ENCODE peak calls at places on chromosomes 5 and 9, in five cellular contexts. One of them, this sample, is unnamed.
A peak's percentile ranks its signal among the peaks of the same experiment; 100 is the strongest.

GRCh38 chr9:129570450-129571297 is 50.2 kb downstream of the C9orf50 start:
- DNase-seq in K562: peak; percentile 64
- DNase-seq in SK-N-SH: no peak
- DNase-seq in HepG2: peak; percentile 75
- DNase-seq in H1: peak; percentile 56
- DNase-seq in this sample: no peak

GRCh38 chr9:114271556-114272510 is 51.1 kb upstream of the ORM1 start:
- DNase-seq in K562: no peak
- DNase-seq in SK-N-SH: peak; percentile 78
- DNase-seq in HepG2: peak; percentile 28
- DNase-seq in H1: peak; percentile 80
- DNase-seq in this sample: no peak

GRCh38 chr9:81874926-81875325 is 53.3 kb upstream of the SPATA31D4 start:
- DNase-seq in K562: no peak
- DNase-seq in SK-N-SH: no peak
- DNase-seq in HepG2: no peak
- DNase-seq in H1: no peak
- DNase-seq in this sample: no peak

GRCh38 chr5:91296691-91297143 is 86.4 kb downstream of the ARRDC3 start:
- DNase-seq in K562: no peak
- DNase-seq in SK-N-SH: no peak
- DNase-seq in HepG2: no peak
- DNase-seq in H1: no peak
- DNase-seq in this sample: no peak

GRCh38 chr5:146007270-146007669 is 70.9 kb downstream of the SH3RF2 start:
- DNase-seq in K562: no peak
- DNase-seq in SK-N-SH: no peak
- DNase-seq in HepG2: peak; percentile 34
- DNase-seq in H1: no peak
- DNase-seq in this sample: no peak

GRCh38 chr5:54580997-54581741 is 63.6 kb downstream of the SNX18 start:
- DNase-seq in K562: no peak
- DNase-seq in SK-N-SH: no peak
- DNase-seq in HepG2: no peak
- DNase-seq in H1: no peak
- DNase-seq in this sample: no peak

GRCh38 chr9:12702160-12702758 is 9.1 kb downstream of the TYRP1 start:
- DNase-seq in K562: no peak
- DNase-seq in SK-N-SH: peak; percentile 30
- DNase-seq in HepG2: peak; percentile 3
- DNase-seq in H1: no peak
- DNase-seq in this sample: peak; percentile 47

GRCh38 chr9:25677301-25678146 is 720 bp downstream of the TUSC1 start:
- DNase-seq in K562: no peak
- DNase-seq in SK-N-SH: peak; percentile 87
- DNase-seq in HepG2: no peak
- DNase-seq in H1: peak; percentile 82
- DNase-seq in this sample: no peak

GRCh38 chr5:95953026-95953425 is 8.6 kb downstream of the ELL2 start:
- DNase-seq in K562: no peak
- DNase-seq in SK-N-SH: no peak
- DNase-seq in HepG2: no peak
- DNase-seq in H1: no peak
- DNase-seq in this sample: no peak

GRCh38 chr9:111161015-111161415 is 122.7 kb upstream of the LPAR1 start:
- DNase-seq in K562: no peak
- DNase-seq in SK-N-SH: no peak
- DNase-seq in HepG2: no peak
- DNase-seq in H1: no peak
- DNase-seq in this sample: no peak

GRCh38 chr5:151819830-151820229 is 48.1 kb downstream of the G3BP1 start:
- DNase-seq in K562: no peak
- DNase-seq in SK-N-SH: no peak
- DNase-seq in HepG2: peak; percentile 92
- DNase-seq in H1: no peak
- DNase-seq in this sample: no peak

GRCh38 chr5:55636177-55636576 is 75.9 kb downstream of the SLC38A9 start:
- DNase-seq in K562: no peak
- DNase-seq in SK-N-SH: peak; percentile 47
- DNase-seq in HepG2: no peak
- DNase-seq in H1: no peak
- DNase-seq in this sample: no peak

GRCh38 chr5:88116396-88116795 is 152.2 kb downstream of the TMEM161B start:
- DNase-seq in K562: no peak
- DNase-seq in SK-N-SH: no peak
- DNase-seq in HepG2: no peak
- DNase-seq in H1: no peak
- DNase-seq in this sample: no peak

GRCh38 chr5:149063901-149064478 is 1.1 kb upstream of the SH3TC2 start:
- DNase-seq in K562: no peak
- DNase-seq in SK-N-SH: no peak
- DNase-seq in HepG2: peak; percentile 27
- DNase-seq in H1: no peak
- DNase-seq in this sample: no peak

GRCh38 chr9:69158471-69158870 is 15.6 kb upstream of the TJP2 start:
- DNase-seq in K562: no peak
- DNase-seq in SK-N-SH: no peak
- DNase-seq in HepG2: no peak
- DNase-seq in H1: peak; percentile 29
- DNase-seq in this sample: no peak

GRCh38 chr5:150780180-150780692 is 1.7 kb downstream of the SMIM3 start:
- DNase-seq in K562: no peak
- DNase-seq in SK-N-SH: no peak
- DNase-seq in HepG2: no peak
- DNase-seq in H1: no peak
- DNase-seq in this sample: no peak

GRCh38 chr9:78676009-78676408 is 379.1 kb downstream of the PSAT1 start:
- DNase-seq in K562: no peak
- DNase-seq in SK-N-SH: no peak
- DNase-seq in HepG2: no peak
- DNase-seq in H1: no peak
- DNase-seq in this sample: no peak

GRCh38 chr9:101648493-101648892 is 53.7 kb upstream of the PPP3R2 start:
- DNase-seq in K562: no peak
- DNase-seq in SK-N-SH: no peak
- DNase-seq in HepG2: no peak
- DNase-seq in H1: no peak
- DNase-seq in this sample: no peak

GRCh38 chr5:57456056-57456455 is 26.6 kb downstream of the ACTBL2 start:
- DNase-seq in K562: no peak
- DNase-seq in SK-N-SH: no peak
- DNase-seq in HepG2: peak; percentile 16
- DNase-seq in H1: no peak
- DNase-seq in this sample: no peak

GRCh38 chr5:33649801-33650482 is 209.2 kb downstream of the TARS1 start:
- DNase-seq in K562: no peak
- DNase-seq in SK-N-SH: no peak
- DNase-seq in HepG2: no peak
- DNase-seq in H1: no peak
- DNase-seq in this sample: peak; percentile 13

GRCh38 chr9:109950710-109951443 is 170.9 kb downstream of the PALM2AKAP2 start:
- DNase-seq in K562: no peak
- DNase-seq in SK-N-SH: no peak
- DNase-seq in HepG2: peak; percentile 5
- DNase-seq in H1: no peak
- DNase-seq in this sample: no peak

GRCh38 chr5:150734579-150735384 is 24.0 kb downstream of the DCTN4 start:
- DNase-seq in K562: peak; percentile 22
- DNase-seq in SK-N-SH: no peak
- DNase-seq in HepG2: no peak
- DNase-seq in H1: peak; percentile 63
- DNase-seq in this sample: no peak

GRCh38 chr5:150295172-150295611 is 5.6 kb upstream of the CAMK2A start:
- DNase-seq in K562: no peak
- DNase-seq in SK-N-SH: no peak
- DNase-seq in HepG2: peak; percentile 60
- DNase-seq in H1: no peak
- DNase-seq in this sample: no peak

GRCh38 chr5:173328896-173329369 is 719 bp upstream of the STC2 start:
- DNase-seq in K562: no peak
- DNase-seq in SK-N-SH: no peak
- DNase-seq in HepG2: peak; percentile 64
- DNase-seq in H1: peak; percentile 78
- DNase-seq in this sample: no peak

GRCh38 chr5:1362242-1363015 is 17.5 kb upstream of the CLPTM1L start:
- DNase-seq in K562: no peak
- DNase-seq in SK-N-SH: no peak
- DNase-seq in HepG2: no peak
- DNase-seq in H1: no peak
- DNase-seq in this sample: no peak

GRCh38 chr9:94693485-94694191 is 32.9 kb upstream of the AOPEP start:
- DNase-seq in K562: no peak
- DNase-seq in SK-N-SH: peak; percentile 45
- DNase-seq in HepG2: no peak
- DNase-seq in H1: no peak
- DNase-seq in this sample: no peak

GRCh38 chr9:14372437-14373318 is 58.7 kb upstream of the NFIB start:
- DNase-seq in K562: peak; percentile 15
- DNase-seq in SK-N-SH: peak; percentile 67
- DNase-seq in HepG2: peak; percentile 53
- DNase-seq in H1: no peak
- DNase-seq in this sample: peak; percentile 60

GRCh38 chr5:149488645-149489306 is 62.5 kb downstream of the CSNK1A1 start:
- DNase-seq in K562: no peak
- DNase-seq in SK-N-SH: no peak
- DNase-seq in HepG2: no peak
- DNase-seq in H1: peak; percentile 45
- DNase-seq in this sample: no peak

GRCh38 chr9:20224756-20225155 is 397.5 kb downstream of the MLLT3 start:
- DNase-seq in K562: no peak
- DNase-seq in SK-N-SH: no peak
- DNase-seq in HepG2: no peak
- DNase-seq in H1: no peak
- DNase-seq in this sample: no peak

GRCh38 chr5:9546973-9547947 is 1.4 kb upstream of the SEMA5A start:
- DNase-seq in K562: no peak
- DNase-seq in SK-N-SH: no peak
- DNase-seq in HepG2: no peak
- DNase-seq in H1: peak; percentile 59
- DNase-seq in this sample: no peak

GRCh38 chr9:33921967-33922895 is 105.3 kb downstream of the UBE2R2 start:
- DNase-seq in K562: peak; percentile 43
- DNase-seq in SK-N-SH: peak; percentile 66
- DNase-seq in HepG2: peak; percentile 21
- DNase-seq in H1: peak; percentile 78
- DNase-seq in this sample: peak; percentile 40

GRCh38 chr5:123450641-123451421 is 27.6 kb upstream of the CEP120 start:
- DNase-seq in K562: no peak
- DNase-seq in SK-N-SH: no peak
- DNase-seq in HepG2: no peak
- DNase-seq in H1: no peak
- DNase-seq in this sample: no peak

GRCh38 chr9:136377351-136378170 is 4.1 kb upstream of the CARD9 start:
- DNase-seq in K562: no peak
- DNase-seq in SK-N-SH: no peak
- DNase-seq in HepG2: no peak
- DNase-seq in H1: no peak
- DNase-seq in this sample: no peak
- TF ChIP-seq YY1 in K562: no peak
- TF ChIP-seq YY1 in SK-N-SH: no peak
- TF ChIP-seq YY1 in HepG2: no peak
- TF ChIP-seq YY1 in H1: no peak
- TF ChIP-seq YY1 in this sample: no peak

GRCh38 chr9:93658184-93658925 is 82.0 kb downstream of the PHF2 start:
- DNase-seq in K562: no peak
- DNase-seq in SK-N-SH: no peak
- DNase-seq in HepG2: no peak
- DNase-seq in H1: no peak
- DNase-seq in this sample: no peak
- H3K4me1 ChIP-seq in K562: no peaks in the 10 kb centered on the region
- H3K4me1 ChIP-seq in SK-N-SH: no peaks in the 10 kb centered on the region
- H3K4me1 ChIP-seq in HepG2: no peaks in the 10 kb centered on the region
- H3K4me1 ChIP-seq in H1: no peaks in the 10 kb centered on the region
- H3K4me1 ChIP-seq in this sample: peaks cover 13% of the 10 kb centered on the region

GRCh38 chr9:74499770-74500583 is 2.8 kb downstream of the RORB start:
- DNase-seq in K562: no peak
- DNase-seq in SK-N-SH: peak; percentile 28
- DNase-seq in HepG2: no peak
- DNase-seq in H1: peak; percentile 64
- DNase-seq in this sample: no peak
- H3K4me3 ChIP-seq in K562: no peak overlapping the region
- H3K4me3 ChIP-seq in SK-N-SH: peak overlapping the region; percentile 55
- H3K4me3 ChIP-seq in HepG2: no peak overlapping the region
- H3K4me3 ChIP-seq in H1: peak overlapping the region; percentile 63
- H3K4me3 ChIP-seq in this sample: peak overlapping the region; percentile 63

GRCh38 chr5:74497706-74498105 is 142.8 kb downstream of the ENC1 start:
- DNase-seq in K562: no peak
- DNase-seq in SK-N-SH: no peak
- DNase-seq in HepG2: no peak
- DNase-seq in H1: no peak
- DNase-seq in this sample: no peak
- TF ChIP-seq YY1 in K562: no peak
- TF ChIP-seq YY1 in SK-N-SH: no peak
- TF ChIP-seq YY1 in HepG2: no peak
- TF ChIP-seq YY1 in H1: no peak
- TF ChIP-seq YY1 in this sample: no peak

DNA sequence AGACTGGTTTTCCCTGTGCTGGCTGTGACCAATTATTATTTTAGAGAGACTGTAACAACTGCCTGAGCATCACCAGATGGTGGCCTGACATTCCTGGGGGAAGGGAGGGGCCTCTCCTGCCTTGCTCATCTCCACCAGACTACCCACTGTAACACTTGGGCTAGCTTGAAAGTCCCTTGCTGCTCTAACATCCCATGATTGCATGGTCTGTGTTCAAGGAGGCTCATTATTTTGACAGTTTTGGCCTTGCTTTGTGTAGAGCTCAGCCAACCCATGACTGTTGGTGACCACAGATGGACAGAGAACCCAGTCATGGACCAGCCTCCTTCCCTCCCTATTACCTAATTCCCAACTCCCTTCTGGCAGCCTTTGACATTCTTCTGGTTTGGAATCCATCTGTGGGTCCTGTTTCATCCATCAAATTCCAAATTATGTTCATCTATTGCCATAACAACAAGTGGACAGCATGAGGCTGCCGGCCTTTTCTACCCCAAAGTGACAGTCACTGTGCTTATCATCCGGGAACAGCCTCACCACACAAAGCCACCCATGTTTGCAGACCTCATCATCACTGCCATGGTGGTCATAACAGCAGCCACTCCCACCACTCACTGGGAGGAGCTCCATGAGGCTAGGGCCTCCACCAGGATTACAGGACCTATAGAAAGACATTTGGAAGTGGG is 49.0 kb upstream of the ICE1 start:
- DNase-seq in K562: peak; percentile 36
- DNase-seq in SK-N-SH: no peak
- DNase-seq in HepG2: no peak
- DNase-seq in H1: no peak
- DNase-seq in this sample: no peak
- H3K4me1 ChIP-seq in K562: peaks cover 17% of the 10 kb centered on the region
- H3K4me1 ChIP-seq in SK-N-SH: no peaks in the 10 kb centered on the region
- H3K4me1 ChIP-seq in HepG2: peaks cover 26% of the 10 kb centered on the region
- H3K4me1 ChIP-seq in H1: peaks cover 3% of the 10 kb centered on the region
- H3K4me1 ChIP-seq in this sample: no peaks in the 10 kb centered on the region

This sample was measured in NT2/D1.